ENCODE peak calls at places on chromosomes 1 and 21, in seven cellular contexts. One of them, this sample, is unnamed.

GRCh38 chr1:221801773-221802516 is 60.1 kb upstream of the DUSP10 start:
- DNase-seq in WERI-Rb-1: no peak
- DNase-seq in breast epithelium: no peak
- DNase-seq in fibroblast of lung: peak
- DNase-seq in kidney: no peak
- DNase-seq in OCI-LY7: no peak
- DNase-seq in IMR-90: peak
- DNase-seq in this sample: no peak

GRCh38 chr21:44926364-44927101 is 5.8 kb upstream of the ITGB2 start:
- DNase-seq in WERI-Rb-1: no peak
- DNase-seq in breast epithelium: no peak
- DNase-seq in fibroblast of lung: peak
- DNase-seq in kidney: peak
- DNase-seq in OCI-LY7: no peak
- DNase-seq in IMR-90: peak
- DNase-seq in this sample: peak

GRCh38 chr1:7470904-7471638 is 300.0 kb upstream of the VAMP3 start:
- DNase-seq in WERI-Rb-1: no peak
- DNase-seq in breast epithelium: peak
- DNase-seq in fibroblast of lung: peak
- DNase-seq in kidney: peak
- DNase-seq in OCI-LY7: no peak
- DNase-seq in IMR-90: peak
- DNase-seq in this sample: no peak

GRCh38 chr1:34478460-34479076 is 276.3 kb upstream of the GJB5 start:
- DNase-seq in WERI-Rb-1: no peak
- DNase-seq in breast epithelium: no peak
- DNase-seq in fibroblast of lung: no peak
- DNase-seq in kidney: no peak
- DNase-seq in OCI-LY7: no peak
- DNase-seq in IMR-90: no peak
- DNase-seq in this sample: no peak

GRCh38 chr21:32994305-32994704 is 31.4 kb upstream of the OLIG2 start:
- DNase-seq in WERI-Rb-1: peak
- DNase-seq in breast epithelium: no peak
- DNase-seq in fibroblast of lung: peak
- DNase-seq in kidney: no peak
- DNase-seq in OCI-LY7: peak
- DNase-seq in IMR-90: peak
- DNase-seq in this sample: no peak

GRCh38 chr1:148263906-148264255 is 111.8 kb upstream of the NBPF11 start:
- DNase-seq in WERI-Rb-1: no peak
- DNase-seq in breast epithelium: no peak
- DNase-seq in fibroblast of lung: no peak
- DNase-seq in kidney: no peak
- DNase-seq in OCI-LY7: no peak
- DNase-seq in IMR-90: no peak
- DNase-seq in this sample: no peak

GRCh38 chr1:214143015-214143775 is 137.8 kb upstream of the SMYD2 start:
- DNase-seq in WERI-Rb-1: no peak
- DNase-seq in breast epithelium: no peak
- DNase-seq in fibroblast of lung: no peak
- DNase-seq in kidney: no peak
- DNase-seq in OCI-LY7: no peak
- DNase-seq in IMR-90: no peak
- DNase-seq in this sample: no peak

GRCh38 chr1:72286401-72286800 is 4.1 kb upstream of the NEGR1 start:
- DNase-seq in WERI-Rb-1: no peak
- DNase-seq in breast epithelium: no peak
- DNase-seq in fibroblast of lung: peak
- DNase-seq in kidney: no peak
- DNase-seq in OCI-LY7: no peak
- DNase-seq in IMR-90: no peak
- DNase-seq in this sample: no peak

GRCh38 chr1:111804736-111805135 is 49.0 kb downstream of the DDX20 start:
- DNase-seq in WERI-Rb-1: peak
- DNase-seq in breast epithelium: no peak
- DNase-seq in fibroblast of lung: no peak
- DNase-seq in kidney: no peak
- DNase-seq in OCI-LY7: no peak
- DNase-seq in IMR-90: no peak
- DNase-seq in this sample: no peak

GRCh38 chr1:220894025-220894923 is 15.0 kb downstream of the HLX start:
- DNase-seq in WERI-Rb-1: no peak
- DNase-seq in breast epithelium: no peak
- DNase-seq in fibroblast of lung: no peak
- DNase-seq in kidney: peak
- DNase-seq in OCI-LY7: no peak
- DNase-seq in IMR-90: no peak
- DNase-seq in this sample: no peak

GRCh38 chr1:6703016-6703415 is 1.4 kb upstream of the DNAJC11 start:
- DNase-seq in WERI-Rb-1: no peak
- DNase-seq in breast epithelium: no peak
- DNase-seq in fibroblast of lung: no peak
- DNase-seq in kidney: no peak
- DNase-seq in OCI-LY7: no peak
- DNase-seq in IMR-90: peak
- DNase-seq in this sample: no peak

GRCh38 chr1:23167353-23168078 is 1.1 kb downstream of the LUZP1 start:
- DNase-seq in WERI-Rb-1: peak
- DNase-seq in breast epithelium: peak
- DNase-seq in fibroblast of lung: peak
- DNase-seq in kidney: peak
- DNase-seq in OCI-LY7: peak
- DNase-seq in IMR-90: peak
- DNase-seq in this sample: peak
- TF ChIP-seq CTCF in WERI-Rb-1: no peak
- TF ChIP-seq CTCF in breast epithelium: no peak
- TF ChIP-seq CTCF in fibroblast of lung: no peak
- TF ChIP-seq CTCF in kidney: no peak
- TF ChIP-seq CTCF in OCI-LY7: no peak
- TF ChIP-seq CTCF in IMR-90: no peak
- TF ChIP-seq CTCF in this sample: no peak

GRCh38 chr1:179177182-179177581 is 52.3 kb downstream of the ABL2 start:
- DNase-seq in WERI-Rb-1: no peak
- DNase-seq in breast epithelium: no peak
- DNase-seq in fibroblast of lung: peak
- DNase-seq in kidney: no peak
- DNase-seq in OCI-LY7: no peak
- DNase-seq in IMR-90: peak
- DNase-seq in this sample: no peak
- H3K27ac ChIP-seq in WERI-Rb-1: no peak
- H3K27ac ChIP-seq in breast epithelium: no peak
- H3K27ac ChIP-seq in fibroblast of lung: no peak
- H3K27ac ChIP-seq in kidney: no peak
- H3K27ac ChIP-seq in OCI-LY7: no peak
- H3K27ac ChIP-seq in IMR-90: no peak
- H3K27ac ChIP-seq in this sample: no peak

DNA sequence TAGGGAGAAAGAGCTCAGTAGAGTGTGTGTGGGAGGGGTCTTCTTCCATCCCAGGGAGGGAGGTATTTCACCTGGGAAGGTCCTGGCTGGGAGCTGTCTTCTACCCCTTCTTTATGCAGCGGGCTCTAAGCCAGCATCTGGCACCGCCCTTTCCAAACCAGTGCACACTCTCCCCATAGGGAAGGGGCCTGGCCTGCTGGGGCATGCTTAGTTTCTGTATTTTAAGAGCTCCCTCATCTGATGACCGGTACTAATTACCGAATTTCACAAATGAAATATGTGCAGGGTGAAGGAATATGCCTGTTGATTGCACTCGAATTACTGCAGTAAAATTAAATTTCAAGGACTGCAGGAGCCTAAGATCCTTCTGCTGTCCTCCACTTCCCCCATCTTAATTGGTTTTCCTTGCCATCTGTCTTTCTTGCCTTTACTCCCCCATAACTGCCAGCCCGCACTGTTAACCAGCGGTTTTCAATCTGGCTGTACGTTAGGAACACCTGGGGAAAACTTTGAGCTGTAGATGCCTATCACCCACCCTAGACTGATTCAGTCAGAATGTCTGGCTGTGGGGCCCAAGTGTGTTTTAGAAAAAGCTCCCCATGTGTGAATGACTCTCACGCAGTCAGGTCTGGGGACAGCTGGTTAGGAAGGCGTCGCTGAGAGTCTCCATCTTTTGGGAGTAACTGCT is 20.1 kb downstream of the GALNT2 start:
- DNase-seq in WERI-Rb-1: peak
- DNase-seq in breast epithelium: no peak
- DNase-seq in fibroblast of lung: no peak
- DNase-seq in kidney: no peak
- DNase-seq in OCI-LY7: no peak
- DNase-seq in IMR-90: no peak
- DNase-seq in this sample: no peak
- TF ChIP-seq CTCF in WERI-Rb-1: no peak
- TF ChIP-seq CTCF in breast epithelium: no peak
- TF ChIP-seq CTCF in fibroblast of lung: no peak
- TF ChIP-seq CTCF in kidney: no peak
- TF ChIP-seq CTCF in OCI-LY7: no peak
- TF ChIP-seq CTCF in IMR-90: no peak
- TF ChIP-seq CTCF in this sample: no peak

DNA sequence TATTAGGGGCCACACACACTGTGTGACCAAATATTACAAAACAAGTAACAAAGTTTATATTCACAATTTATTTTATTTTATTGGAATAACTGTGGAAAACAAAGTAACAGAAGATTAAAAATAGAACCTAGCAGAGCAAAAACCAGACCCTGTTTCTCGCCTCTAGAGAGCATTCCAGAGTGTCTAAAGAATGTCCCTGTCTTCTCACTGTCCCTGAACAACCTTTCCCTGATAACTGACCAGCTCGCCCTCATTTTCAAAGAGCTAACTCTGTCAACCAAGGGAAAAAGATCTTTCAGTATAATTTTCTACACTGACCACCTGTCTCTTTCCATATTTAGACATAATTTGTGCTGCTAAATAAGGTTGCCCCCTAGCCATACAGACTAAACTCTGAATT is 646.9 kb downstream of the USP25 start:
- DNase-seq in WERI-Rb-1: no peak
- DNase-seq in breast epithelium: no peak
- DNase-seq in fibroblast of lung: no peak
- DNase-seq in kidney: no peak
- DNase-seq in OCI-LY7: no peak
- DNase-seq in IMR-90: no peak
- DNase-seq in this sample: no peak
- H3K27ac ChIP-seq in WERI-Rb-1: no peak
- H3K27ac ChIP-seq in breast epithelium: peak
- H3K27ac ChIP-seq in fibroblast of lung: no peak
- H3K27ac ChIP-seq in kidney: peak
- H3K27ac ChIP-seq in OCI-LY7: no peak
- H3K27ac ChIP-seq in IMR-90: no peak
- H3K27ac ChIP-seq in this sample: no peak

DNA sequence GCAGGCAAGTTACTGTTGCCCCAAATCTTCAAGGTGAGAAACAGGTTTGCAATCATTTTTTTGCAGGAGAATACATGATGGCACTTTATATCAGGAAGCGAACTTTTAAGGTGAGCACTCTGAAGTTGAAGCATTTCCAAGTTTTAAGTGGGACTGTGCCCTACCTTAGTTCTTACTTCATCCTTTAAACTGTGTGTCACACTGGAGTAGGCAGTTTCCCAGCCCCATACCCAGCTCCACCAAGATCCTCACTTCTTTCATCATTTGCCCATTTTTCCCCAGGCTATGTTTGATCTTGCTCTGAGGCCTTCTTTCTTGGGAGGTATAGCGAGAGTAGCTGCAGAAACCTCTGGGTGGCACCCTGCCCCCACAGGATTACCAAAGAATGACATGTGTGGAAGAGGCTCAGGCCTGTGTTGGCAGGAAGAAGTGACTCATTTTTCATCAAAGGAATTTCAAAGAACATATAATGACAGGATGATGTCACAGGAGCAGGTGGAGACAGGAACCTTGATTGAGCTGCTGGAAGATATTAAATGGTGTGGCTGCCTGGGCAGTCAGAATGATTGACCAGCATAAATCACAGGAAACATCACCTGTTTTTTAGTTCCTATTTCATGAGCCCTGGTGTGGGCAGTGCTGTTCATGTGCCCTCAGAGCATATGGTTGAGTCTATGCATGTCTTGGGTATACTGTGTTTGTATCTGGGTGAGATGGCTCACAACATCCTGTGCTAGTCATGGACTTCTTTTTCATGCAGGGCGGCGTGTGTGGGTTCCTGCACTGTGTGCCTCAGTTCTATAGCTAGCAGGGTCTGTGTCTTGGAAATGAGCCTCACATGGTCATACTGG is 20.8 kb upstream of the MACF1 start:
- DNase-seq in WERI-Rb-1: peak
- DNase-seq in breast epithelium: peak
- DNase-seq in fibroblast of lung: peak
- DNase-seq in kidney: peak
- DNase-seq in OCI-LY7: peak
- DNase-seq in IMR-90: peak
- DNase-seq in this sample: no peak
- TF ChIP-seq CTCF in WERI-Rb-1: peak
- TF ChIP-seq CTCF in breast epithelium: peak
- TF ChIP-seq CTCF in fibroblast of lung: peak
- TF ChIP-seq CTCF in kidney: peak
- TF ChIP-seq CTCF in OCI-LY7: peak
- TF ChIP-seq CTCF in IMR-90: peak
- TF ChIP-seq CTCF in this sample: peak

DNA sequence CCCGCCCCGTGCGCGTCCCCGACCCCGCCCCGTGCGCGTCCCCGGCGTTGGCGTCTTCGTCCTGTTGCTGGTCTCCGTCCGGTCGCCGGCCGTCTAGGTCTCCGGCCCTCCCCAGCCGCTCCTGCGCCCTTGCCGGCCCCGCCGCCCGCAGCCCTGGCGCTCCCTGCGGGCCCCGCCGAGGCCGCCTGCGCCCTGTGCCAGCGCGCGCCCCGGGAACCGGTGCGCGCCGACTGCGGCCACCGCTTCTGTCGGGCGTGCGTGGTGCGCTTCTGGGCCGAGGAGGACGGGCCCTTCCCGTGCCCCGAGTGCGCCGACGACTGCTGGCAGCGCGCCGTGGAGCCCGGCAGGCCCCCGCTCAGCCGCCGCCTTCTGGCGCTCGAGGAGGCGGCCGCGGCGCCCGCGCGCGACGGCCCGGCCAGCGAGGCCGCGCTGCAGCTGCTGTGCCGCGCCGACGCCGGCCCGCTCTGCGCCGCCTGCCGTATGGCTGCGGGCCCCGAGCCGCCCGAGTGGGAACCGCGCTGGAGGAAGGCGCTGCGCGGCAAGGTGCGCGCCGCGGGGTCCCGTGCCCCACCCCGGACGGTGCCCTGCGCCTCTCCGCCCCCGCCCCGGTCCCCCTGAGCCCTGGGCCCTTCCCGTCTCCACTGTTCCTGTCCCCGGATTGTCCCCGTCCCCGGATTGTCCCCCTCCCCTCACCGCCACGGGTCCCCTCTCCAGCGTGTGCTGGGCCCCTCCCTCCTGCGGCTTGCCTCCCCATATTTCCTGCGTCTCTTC is at the start of gene RNF187:
- DNase-seq in WERI-Rb-1: no peak
- DNase-seq in breast epithelium: peak
- DNase-seq in fibroblast of lung: no peak
- DNase-seq in kidney: peak
- DNase-seq in OCI-LY7: no peak
- DNase-seq in IMR-90: peak
- DNase-seq in this sample: peak
- H3K27ac ChIP-seq in WERI-Rb-1: peak
- H3K27ac ChIP-seq in breast epithelium: peak
- H3K27ac ChIP-seq in fibroblast of lung: peak
- H3K27ac ChIP-seq in kidney: peak
- H3K27ac ChIP-seq in OCI-LY7: peak
- H3K27ac ChIP-seq in IMR-90: peak
- H3K27ac ChIP-seq in this sample: peak

GRCh38 chr1:155961937-155962336 is 16.4 kb downstream of the ARHGEF2 start:
- DNase-seq in WERI-Rb-1: peak
- DNase-seq in breast epithelium: no peak
- DNase-seq in fibroblast of lung: peak
- DNase-seq in kidney: peak
- DNase-seq in OCI-LY7: no peak
- DNase-seq in IMR-90: peak
- DNase-seq in this sample: peak
- TF ChIP-seq CTCF in WERI-Rb-1: peak
- TF ChIP-seq CTCF in breast epithelium: peak
- TF ChIP-seq CTCF in fibroblast of lung: peak
- TF ChIP-seq CTCF in kidney: no peak
- TF ChIP-seq CTCF in OCI-LY7: no peak
- TF ChIP-seq CTCF in IMR-90: peak
- TF ChIP-seq CTCF in this sample: no peak

This sample was measured in right lobe of liver.